ENCODE peak calls at places on chromosomes 2 and 18, in nine cellular contexts. M is posterior cingulate gyrus; D is EL; Z is Jurkat, Clone E6-1; V is suprapubic skin; O is midbrain; X is right atrium auricular region; H is amniotic stem cell; U is astrocyte. F is an unnamed sample.

GRCh38 chr2:602571-603366 is 74.4 kb downstream of the TMEM18 start:
- DNase-seq in M (no peak), O (no peak), U (no peak), Z (no peak), V (peak), X (no peak), H (no peak), D (no peak), F (no peak)

GRCh38 chr2:144466637-144467036 is 53.3 kb downstream of the ZEB2 start:
- DNase-seq in Z (no peak), X (no peak), O (peak), V (no peak), U (no peak), H (no peak), M (peak), D (no peak), F (no peak)

GRCh38 chr2:238256594-238257104 is 16.8 kb upstream of the HES6 start:
- DNase-seq in O (no peak), V (no peak), Z (peak), X (no peak), U (peak), H (no peak), D (peak), M (no peak), F (peak)

GRCh38 chr2:7053650-7054262 is 136.5 kb downstream of the RNF144A start:
- DNase-seq in V (no peak), U (no peak), O (peak), X (no peak), H (no peak), D (no peak), M (peak), Z (no peak), F (no peak)

GRCh38 chr2:233840520-233840919 is 13.8 kb downstream of the HJURP start:
- DNase-seq in U (no peak), V (no peak), Z (no peak), D (no peak), O (no peak), X (peak), H (no peak), M (no peak), F (no peak)

GRCh38 chr2:56184500-56184996 is 758 bp downstream of the CCDC85A start:
- DNase-seq in V (no peak), U (peak), D (peak), X (no peak), O (no peak), Z (no peak), H (no peak), M (no peak), F (peak)

GRCh38 chr2:133503323-133503722 is 64.9 kb downstream of the NCKAP5 start:
- DNase-seq in D (no peak), H (no peak), V (no peak), X (no peak), Z (no peak), M (no peak), O (no peak), U (no peak), F (no peak)

GRCh38 chr2:231570903-231571302 is 21.8 kb upstream of the TEX44 start:
- DNase-seq in H (no peak), O (no peak), U (no peak), D (no peak), X (no peak), M (no peak), Z (no peak), V (no peak), F (no peak)

GRCh38 chr2:214075446-214075845 is 335.4 kb upstream of the VWC2L start:
- DNase-seq in U (no peak), Z (no peak), H (no peak), V (no peak), M (no peak), O (no peak), D (no peak), X (no peak), F (no peak)

GRCh38 chr2:237205111-237205541 is 119.4 kb downstream of the COPS8 start:
- DNase-seq in X (peak), Z (no peak), O (no peak), H (no peak), D (no peak), U (no peak), V (no peak), M (no peak), F (no peak)

GRCh38 chr18:46237891-46238290 is 133.7 kb downstream of the HAUS1 start:
- DNase-seq in U (no peak), D (no peak), V (no peak), O (no peak), H (no peak), Z (no peak), X (no peak), M (no peak), F (no peak)

GRCh38 chr18:22391571-22392359 is 25.9 kb downstream of the CTAGE1 start:
- DNase-seq in U (peak), O (no peak), X (no peak), D (peak), V (no peak), Z (peak), H (no peak), M (no peak), F (peak)

GRCh38 chr2:10252651-10253050 is 50.1 kb upstream of the HPCAL1 start:
- DNase-seq in H (no peak), D (no peak), Z (no peak), V (no peak), M (no peak), U (no peak), O (no peak), X (no peak), F (no peak)

GRCh38 chr2:231530099-231531085 is at the start of gene NMUR1:
- DNase-seq in M (peak), V (no peak), X (no peak), U (no peak), H (no peak), D (peak), O (peak), Z (no peak), F (peak)

GRCh38 chr2:153386481-153386891 is 92.1 kb downstream of the RPRM start:
- DNase-seq in X (no peak), V (no peak), D (no peak), Z (no peak), O (no peak), U (peak), M (no peak), H (no peak), F (peak)

GRCh38 chr18:70072678-70073077 is 125.0 kb upstream of the CD226 start:
- DNase-seq in H (no peak), D (no peak), Z (peak), X (no peak), M (no peak), O (no peak), U (peak), V (no peak), F (peak)

GRCh38 chr2:101277111-101277510 is 24.4 kb downstream of the CNOT11 start:
- DNase-seq in M (no peak), H (no peak), X (no peak), V (no peak), D (no peak), Z (no peak), O (peak), U (peak), F (no peak)

GRCh38 chr2:73232471-73233153 is 427 bp downstream of the PRADC1 start:
- DNase-seq in H (no peak), M (peak), U (no peak), D (peak), V (no peak), X (no peak), O (no peak), Z (no peak), F (no peak)

GRCh38 chr2:96359310-96359709 is 23.7 kb downstream of the NCAPH start:
- DNase-seq in V (no peak), O (peak), M (peak), Z (no peak), X (no peak), H (no peak), D (no peak), U (no peak), F (no peak)

GRCh38 chr2:147331790-147332419 is 512.9 kb upstream of the ACVR2A start:
- DNase-seq in M (no peak), U (peak), O (peak), V (no peak), D (peak), H (no peak), Z (peak), X (no peak), F (peak)

GRCh38 chr2:64645014-64645418 is 8.7 kb downstream of the SERTAD2 start:
- DNase-seq in H (peak), O (no peak), U (peak), X (no peak), M (no peak), D (peak), V (no peak), Z (peak), F (peak)

GRCh38 chr2:239321596-239322413 is 79.0 kb downstream of the HDAC4 start:
- DNase-seq in D (no peak), X (no peak), V (no peak), M (no peak), U (no peak), Z (peak), O (no peak), H (no peak), F (no peak)

GRCh38 chr2:166321076-166321475 is 54.7 kb downstream of the SCN9A start:
- DNase-seq in H (no peak), X (no peak), U (peak), Z (no peak), O (no peak), M (no peak), D (peak), V (no peak), F (no peak)

GRCh38 chr2:68428132-68428531 is 39.0 kb downstream of the FBXO48 start:
- DNase-seq in X (no peak), D (no peak), U (no peak), M (no peak), H (no peak), V (no peak), Z (no peak), O (no peak), F (no peak)

GRCh38 chr2:127067620-127068350 is 39.2 kb downstream of the BIN1 start:
- DNase-seq in D (peak), U (peak), H (peak), O (peak), Z (peak), M (peak), X (peak), V (no peak), F (peak)

GRCh38 chr2:207805566-207806226 is 36.0 kb upstream of the FZD5 start:
- DNase-seq in H (no peak), O (no peak), Z (no peak), X (no peak), M (no peak), V (no peak), U (no peak), D (peak), F (no peak)

GRCh38 chr18:23756590-23757540 is 67.6 kb downstream of the LAMA3 start:
- DNase-seq in U (no peak), V (no peak), O (no peak), X (no peak), D (no peak), H (no peak), Z (no peak), M (no peak), F (no peak)

GRCh38 chr18:68177807-68178702 is 536.9 kb downstream of the TMX3 start:
- DNase-seq in H (peak), U (peak), O (no peak), Z (no peak), M (no peak), X (no peak), V (no peak), D (peak), F (peak)

GRCh38 chr2:186984481-186984880 is 135.5 kb upstream of the ZSWIM2 start:
- DNase-seq in M (no peak), O (no peak), V (no peak), H (no peak), X (no peak), D (no peak), U (no peak), Z (no peak), F (no peak)

GRCh38 chr2:238709324-238709723 is 138.6 kb upstream of the TWIST2 start:
- DNase-seq in M (no peak), O (peak), Z (no peak), D (no peak), U (no peak), V (no peak), H (no peak), X (peak), F (no peak)

GRCh38 chr2:66790651-66791181 is 355.8 kb downstream of the MEIS1 start:
- DNase-seq in D (peak), M (no peak), O (no peak), X (no peak), H (no peak), V (no peak), Z (no peak), U (peak), F (peak)

GRCh38 chr2:11749646-11750349 is 3.4 kb downstream of the LPIN1 start:
- DNase-seq in D (no peak), H (no peak), X (no peak), O (no peak), V (no peak), M (no peak), U (no peak), Z (no peak), F (no peak)

GRCh38 chr2:207474871-207475485 is 54.8 kb upstream of the CREB1 start:
- DNase-seq in M (no peak), X (no peak), U (peak), Z (peak), O (peak), H (peak), V (no peak), D (peak), F (peak)

GRCh38 chr2:217261452-217261851 is 401.6 kb upstream of the TNP1 start:
- DNase-seq in X (no peak), Z (peak), M (no peak), D (peak), O (no peak), U (peak), V (no peak), H (no peak), F (no peak)

GRCh38 chr18:10169064-10169562 is 255.3 kb downstream of the VAPA start:
- DNase-seq in X (no peak), M (no peak), O (no peak), U (peak), H (peak), D (peak), V (no peak), Z (no peak), F (no peak)